ENCODE peak calls at places on chromosomes 6 and 20, in four cellular contexts. O, N, W and C are unnamed samples.

GRCh38 chr6:104572901-104573300 is 286.8 kb downstream of the HACE1 start:
- DNase-seq in O (no peak), N (no peak), W (no peak), C (no peak)

GRCh38 chr6:81758221-81758620 is 5.7 kb upstream of the TENT5A start:
- DNase-seq in O (no peak), N (no peak), W (no peak), C (no peak)

GRCh38 chr20:64050261-64051032 is 1.0 kb upstream of the SOX18 start:
- DNase-seq in O (no peak), N (no peak), W (no peak), C (no peak)

GRCh38 chr6:33174784-33175183 is 17.5 kb downstream of the COL11A2 start:
- DNase-seq in O (no peak), N (no peak), W (no peak), C (no peak)

GRCh38 chr6:154223296-154223695 is 133.3 kb downstream of the IPCEF1 start:
- DNase-seq in O (no peak), N (no peak), W (no peak), C (peak; percentile 50)

GRCh38 chr6:30981942-30982772 is 1.4 kb upstream of the MUC21 start:
- DNase-seq in O (no peak), N (no peak), W (no peak), C (no peak)

GRCh38 chr20:18057106-18057993 is at the start of gene OVOL2:
- DNase-seq in O (no peak), N (no peak), W (no peak), C (no peak)

GRCh38 chr6:23243858-23244257 is 674.5 kb downstream of the HDGFL1 start:
- DNase-seq in O (no peak), N (no peak), W (no peak), C (no peak)

GRCh38 chr20:43681991-43682410 is 15.1 kb downstream of the MYBL2 start:
- DNase-seq in O (no peak), N (no peak), W (no peak), C (peak; percentile 37)

GRCh38 chr6:157732416-157733161 is 90.5 kb upstream of the SNX9 start:
- DNase-seq in O (no peak), N (no peak), W (no peak), C (peak; percentile 16)